ENCODE peak calls at places on chromosomes 3 and 15, in seven cellular contexts. G is psoas muscle; A is IMR-90; E is mesendoderm; X is sigmoid colon; Z is HCT116; W is CD8-positive, alpha-beta T cell. Y is an unnamed sample. For H3K27me3, the result is how much of the 10 kb centered on the place peaks cover.

GRCh38 chr3:41572092-41572491 is 372.8 kb downstream of the CTNNB1 start:
- DNase-seq in X (no peak), G (no peak), E (no peak), W (no peak), A (no peak), Z (no peak), Y (no peak)

GRCh38 chr15:43274136-43274535 is 7.4 kb upstream of the TGM5 start:
- DNase-seq in A (no peak), X (no peak), E (no peak), W (no peak), G (peak), Z (no peak), Y (peak)

GRCh38 chr3:152396867-152397266 is 128.1 kb downstream of the MBNL1 start:
- DNase-seq in E (no peak), G (no peak), Z (no peak), A (no peak), W (no peak), X (no peak), Y (no peak)

GRCh38 chr3:113495035-113495434 is 19.9 kb downstream of the SPICE1 start:
- DNase-seq in A (peak), G (no peak), W (no peak), E (peak), X (no peak), Z (peak), Y (peak)

GRCh38 chr3:152583913-152584312 is 251.0 kb upstream of the P2RY1 start:
- DNase-seq in E (no peak), G (no peak), Z (no peak), A (no peak), X (peak), W (no peak), Y (no peak)

GRCh38 chr15:89436560-89437311 is 59.6 kb downstream of the RHCG start:
- DNase-seq in E (peak), A (no peak), X (no peak), Z (no peak), G (no peak), W (no peak), Y (no peak)

GRCh38 chr15:70512772-70513362 is 250.5 kb downstream of the UACA start:
- DNase-seq in A (peak), G (no peak), Z (peak), E (peak), W (peak), X (no peak), Y (no peak)

GRCh38 chr3:10160346-10160745 is 4.4 kb upstream of the IRAK2 start:
- DNase-seq in X (no peak), A (no peak), W (no peak), Z (no peak), G (no peak), E (no peak), Y (no peak)

GRCh38 chr3:191431160-191431822 is 29.7 kb upstream of the PYDC2 start:
- DNase-seq in G (no peak), Z (no peak), X (no peak), E (no peak), W (no peak), A (no peak), Y (no peak)

GRCh38 chr15:91302588-91303439 is 202.8 kb downstream of the SV2B start:
- DNase-seq in G (no peak), W (no peak), A (peak), X (no peak), E (peak), Z (peak), Y (peak)

GRCh38 chr3:54093849-54094248 is 28.5 kb upstream of the CACNA2D3 start:
- DNase-seq in E (no peak), G (no peak), A (no peak), X (no peak), Z (no peak), W (no peak), Y (no peak)

GRCh38 chr3:143095813-143096212 is 23.8 kb upstream of the CHST2 start:
- DNase-seq in X (no peak), A (no peak), G (no peak), E (no peak), W (no peak), Z (no peak), Y (no peak)

GRCh38 chr15:87660494-87661129 is 595.9 kb downstream of the NTRK3 start:
- DNase-seq in E (no peak), A (no peak), W (no peak), X (no peak), Z (no peak), G (no peak), Y (no peak)

GRCh38 chr3:27507515-27508266 is 23.5 kb upstream of the SLC4A7 start:
- DNase-seq in E (no peak), X (no peak), W (no peak), A (peak), G (no peak), Z (no peak), Y (peak)

DNA sequence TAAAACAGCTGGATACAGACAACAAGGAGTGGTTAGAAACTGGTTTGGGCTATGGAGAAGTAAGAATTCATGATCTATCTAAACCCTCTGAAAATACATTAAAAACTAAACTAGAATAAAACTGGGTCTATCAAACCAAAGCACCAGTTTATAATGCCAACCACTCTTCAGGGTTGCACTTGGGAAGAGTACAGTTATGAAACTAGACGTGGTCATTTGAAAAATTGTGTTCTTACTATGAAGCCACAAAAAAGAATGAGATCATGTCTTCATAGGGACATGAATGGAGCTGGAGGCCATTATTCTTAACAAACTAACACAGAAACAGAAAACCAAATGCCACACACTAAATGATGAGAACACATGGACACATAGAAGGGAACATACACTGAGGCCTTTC is 103.8 kb downstream of the GAP43 start:
- DNase-seq in X (no peak), W (no peak), E (no peak), Z (no peak), G (no peak), A (no peak), Y (no peak)
- H3K27me3 ChIP-seq in X (under half), W (under half), E (under half), Z (under half), G (under half), A (under half), Y (under half)

GRCh38 chr3:129970603-129971002 is 3.9 kb upstream of the TRH start:
- DNase-seq in W (no peak), Z (no peak), G (no peak), E (no peak), A (no peak), X (no peak), Y (no peak)
- H3K27me3 ChIP-seq in W (under half), Z (under half), G (under half), E (under half), A (half or more), X (under half), Y (under half)

DNA sequence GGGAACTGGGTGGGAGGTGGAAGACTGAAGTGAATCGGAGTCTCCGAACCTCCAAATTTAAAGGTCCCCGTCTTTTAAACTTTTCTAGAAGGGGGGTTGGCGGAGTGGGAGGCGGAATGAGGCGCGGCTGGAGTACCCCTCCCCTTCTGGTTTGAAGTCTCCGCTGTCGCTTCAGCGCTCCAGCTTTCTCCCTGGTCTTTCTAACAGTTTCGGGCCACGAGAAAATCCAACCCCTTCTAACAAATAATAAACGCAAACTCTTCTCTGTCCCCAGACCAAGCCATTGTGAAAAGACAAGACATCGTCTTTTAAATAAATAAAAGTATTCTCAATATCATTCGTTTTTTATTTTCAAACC is 2.5 kb upstream of the MECOM start:
- DNase-seq in X (no peak), W (no peak), E (no peak), A (no peak), Z (no peak), G (no peak), Y (no peak)
- H3K27me3 ChIP-seq in X (half or more), W (half or more), E (under half), A (under half), Z (half or more), G (under half), Y (half or more)

DNA sequence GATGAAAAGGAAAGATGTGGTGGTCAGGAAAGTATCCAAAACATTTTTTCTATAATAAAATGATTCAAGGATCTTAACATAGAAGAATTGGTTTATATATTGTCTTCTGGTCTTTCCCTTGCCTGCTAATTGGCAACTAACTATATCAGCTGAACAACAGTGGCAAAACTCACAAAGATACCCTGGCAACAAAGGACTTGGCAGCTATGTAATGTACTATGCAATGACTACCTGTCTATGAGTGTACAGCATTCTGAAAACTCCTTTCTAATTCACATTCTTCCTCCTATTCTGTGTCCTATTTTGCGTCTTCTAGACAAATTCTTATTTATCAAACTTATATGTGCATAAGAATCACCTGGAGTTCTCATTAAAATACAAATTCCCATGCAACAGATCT is 15.7 kb upstream of the SERPINI2 start:
- DNase-seq in W (no peak), A (no peak), Z (no peak), X (no peak), E (no peak), G (no peak), Y (no peak)
- H3K27me3 ChIP-seq in W (under half), A (under half), Z (under half), X (under half), E (under half), G (under half), Y (under half)

DNA sequence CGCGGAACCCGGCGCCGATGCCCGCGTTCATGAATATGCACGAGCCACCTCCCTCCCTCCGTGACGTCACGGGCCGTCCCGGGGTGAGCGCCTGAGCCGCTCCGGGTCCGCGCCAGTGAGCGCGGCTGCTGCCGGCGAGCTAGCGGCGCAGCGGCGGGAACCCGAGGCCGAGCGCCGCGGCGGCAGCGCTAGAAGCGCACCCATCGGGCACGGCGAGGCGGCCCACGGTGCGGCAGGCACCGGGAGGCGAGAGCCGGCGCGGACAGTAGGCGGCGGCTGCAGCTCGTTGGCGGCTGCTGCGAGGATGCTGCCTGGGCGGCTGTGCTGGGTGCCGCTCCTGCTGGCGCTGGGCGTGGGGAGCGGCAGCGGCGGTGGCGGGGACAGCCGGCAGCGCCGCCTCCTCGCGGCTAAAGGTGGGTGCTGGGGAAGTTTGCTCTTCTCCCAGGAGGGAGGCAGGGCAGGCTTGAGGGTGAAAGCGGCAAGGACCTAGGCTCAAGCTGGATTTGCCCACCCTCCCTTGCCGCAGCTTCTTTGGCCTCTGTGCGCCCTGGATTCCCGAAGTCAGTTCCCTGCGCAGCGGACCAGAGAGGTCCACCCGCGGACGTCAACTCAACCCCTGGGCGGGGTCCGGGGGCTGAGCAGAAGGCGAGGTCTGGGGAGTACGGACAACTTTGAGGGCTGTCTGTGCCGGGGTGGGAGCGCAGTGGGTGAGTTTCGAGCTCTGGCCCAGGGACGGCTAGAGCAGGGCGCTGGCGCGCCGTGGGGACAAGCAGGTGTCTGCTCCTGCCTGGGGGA is at the start of gene CLSTN2:
- DNase-seq in Z (no peak), E (peak), A (no peak), X (peak), W (no peak), G (peak), Y (peak)
- H3K27me3 ChIP-seq in Z (under half), E (under half), A (under half), X (under half), W (under half), G (under half), Y (under half)

GRCh38 chr3:19543212-19543841 is 390.7 kb downstream of the EFHB start:
- DNase-seq in X (no peak), E (peak), A (no peak), G (no peak), W (no peak), Z (peak), Y (peak)

GRCh38 chr3:19541284-19541683 is 392.7 kb downstream of the EFHB start:
- DNase-seq in W (no peak), X (no peak), Z (no peak), G (no peak), E (no peak), A (no peak), Y (no peak)

GRCh38 chr3:19540464-19540863 is 392.2 kb downstream of the KCNH8 start:
- DNase-seq in G (no peak), E (no peak), A (no peak), X (no peak), Z (no peak), W (no peak), Y (no peak)

DNA sequence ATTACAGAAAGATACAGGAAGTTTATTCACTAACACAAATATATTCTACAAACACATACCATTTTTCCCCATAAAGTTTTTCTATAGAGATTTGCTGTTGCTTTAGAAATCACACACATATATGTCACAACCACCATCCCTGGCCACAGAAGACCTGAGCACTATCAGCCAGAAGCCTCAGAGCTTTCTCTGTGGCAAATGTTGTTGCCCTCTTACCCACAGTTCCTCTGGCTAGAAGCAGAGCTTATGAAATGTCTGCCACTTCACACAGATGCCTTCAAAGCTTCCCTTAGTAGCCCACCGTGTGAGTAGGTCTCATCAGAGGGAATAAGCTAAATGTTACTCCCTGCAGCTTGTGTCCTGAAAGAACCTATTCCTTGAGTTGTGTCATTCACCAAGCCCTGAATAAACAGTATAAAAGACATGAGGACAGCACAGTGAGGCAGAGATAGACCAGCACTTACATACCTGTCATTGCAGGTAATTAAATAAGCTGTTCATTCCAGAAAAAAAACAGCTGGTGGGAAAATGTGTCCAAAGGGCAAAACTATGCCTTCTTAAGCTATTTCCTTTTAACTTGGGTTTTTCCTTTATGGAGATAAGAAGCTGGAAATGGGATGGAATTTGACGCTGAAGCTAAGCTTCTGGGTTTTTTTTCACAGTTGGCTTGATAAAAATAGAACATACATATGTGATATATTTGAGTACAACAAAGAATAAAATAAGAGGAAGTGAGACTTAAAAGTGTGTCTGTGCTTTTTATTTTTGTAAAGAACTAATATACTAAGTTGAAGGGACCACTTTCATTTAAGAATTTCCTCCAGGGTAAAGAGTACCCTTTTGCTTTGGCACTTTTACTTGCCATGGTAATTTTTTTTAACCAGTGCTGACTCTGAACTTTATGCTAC is 391.4 kb downstream of the KCNH8 start:
- DNase-seq in W (no peak), X (no peak), A (no peak), E (no peak), G (no peak), Z (no peak), Y (no peak)
- H3K27me3 ChIP-seq in W (under half), X (under half), A (under half), E (under half), G (under half), Z (under half), Y (under half)

DNA sequence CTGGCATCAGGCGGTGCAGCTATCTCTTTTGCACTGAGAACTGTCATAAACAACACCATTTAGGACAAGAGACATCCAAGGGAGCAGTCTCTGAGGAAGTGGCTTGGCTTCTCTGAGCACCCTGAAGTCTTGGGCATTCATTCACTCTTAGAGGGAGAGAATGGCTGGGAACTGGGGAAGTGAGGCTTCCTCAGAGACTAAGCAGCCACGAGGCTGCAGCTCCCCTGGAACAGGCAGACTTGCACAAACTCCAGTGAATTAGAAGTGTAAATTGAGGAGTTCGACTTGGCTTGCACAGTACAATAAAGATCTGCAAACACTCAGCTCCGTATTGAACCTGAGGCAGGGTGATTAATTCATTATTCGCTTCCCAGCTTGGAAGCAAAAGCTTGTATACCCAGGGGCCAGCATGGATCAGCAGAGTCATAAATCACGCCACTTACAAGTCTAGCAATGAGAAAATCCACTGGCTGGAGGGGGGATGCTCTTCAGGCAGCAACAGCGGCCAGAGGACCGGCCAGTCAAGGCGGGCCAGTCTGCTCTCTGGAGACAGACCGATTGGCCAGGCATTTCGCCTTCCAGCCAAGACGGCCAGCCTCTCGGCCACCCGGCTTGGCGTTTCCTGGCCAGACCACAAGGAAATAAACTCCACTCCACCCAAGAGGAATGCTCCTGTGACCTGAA is 118.8 kb upstream of the ADPGK start:
- DNase-seq in X (peak), Z (no peak), A (peak), G (peak), E (no peak), W (no peak), Y (no peak)
- H3K27me3 ChIP-seq in X (under half), Z (under half), A (under half), G (under half), E (under half), W (under half), Y (under half)